ENCODE peak calls at places on chromosomes 5 and 9, in six cellular contexts. Z, Q, G, M, R and E are unnamed samples.

GRCh38 chr9:13444696-13445095 is 165.2 kb upstream of the MPDZ start:
- DNase-seq in Z (no peak), R (no peak), G (no peak), Q (no peak), M (no peak), E (no peak)

GRCh38 chr5:10524376-10525123 is 39.3 kb upstream of the ANKRD33B start:
- DNase-seq in Q (no peak), R (peak), G (no peak), M (peak), Z (no peak), E (peak)

GRCh38 chr9:68575821-68576220 is 35.1 kb upstream of the TMEM252 start:
- DNase-seq in R (no peak), Q (no peak), M (no peak), Z (no peak), G (no peak), E (no peak)

GRCh38 chr9:123368023-123368422 is 12.0 kb downstream of the CRB2 start:
- DNase-seq in M (no peak), G (no peak), Q (no peak), Z (no peak), R (no peak), E (no peak)

GRCh38 chr9:98642661-98643312 is 65.9 kb downstream of the GABBR2 start:
- DNase-seq in Q (no peak), M (no peak), G (no peak), Z (no peak), R (no peak), E (no peak)

GRCh38 chr5:67089200-67089725 is 107.3 kb downstream of the CD180 start:
- DNase-seq in Q (no peak), R (peak), Z (no peak), G (no peak), M (peak), E (no peak)

GRCh38 chr9:38417003-38417965 is 7.0 kb downstream of the IGFBPL1 start:
- DNase-seq in R (no peak), G (peak), Z (no peak), Q (no peak), M (no peak), E (no peak)

GRCh38 chr5:76999451-76999850 is 30.8 kb upstream of the AGGF1 start:
- DNase-seq in Z (no peak), Q (no peak), R (peak), G (no peak), M (peak), E (peak)

GRCh38 chr9:16384993-16385392 is 485.5 kb downstream of the BNC2 start:
- DNase-seq in R (no peak), Z (no peak), M (no peak), Q (no peak), G (no peak), E (no peak)